ENCODE peak calls at places on chromosomes 1 and 21, in ten cellular contexts. T, R, L, B, S, M, I, O, A and E are unnamed samples.
A peak's percentile ranks its signal among the peaks of the same experiment; 100 is the strongest.

GRCh38 chr1:214233856-214234634 is 46.9 kb upstream of the SMYD2 start:
- DNase-seq in T (no peak), R (no peak), L (no peak), B (no peak), S (no peak), M (no peak), I (no peak), O (no peak), A (no peak), E (no peak)

GRCh38 chr1:211355873-211356272 is 29.2 kb downstream of the TRAF5 start:
- DNase-seq in T (no peak), R (peak; percentile 39), L (no peak), B (no peak), S (no peak), M (no peak), I (no peak), O (no peak), A (no peak), E (no peak)

GRCh38 chr1:26696645-26697440 is 1.0 kb downstream of the ARID1A start:
- DNase-seq in T (no peak), R (no peak), L (no peak), B (no peak), S (no peak), M (peak; percentile 60), I (peak; percentile 61), O (no peak), A (peak; percentile 77), E (no peak)

GRCh38 chr1:174744886-174745285 is 254.9 kb upstream of the CACYBP start:
- DNase-seq in T (peak; percentile 8), R (no peak), L (no peak), B (no peak), S (no peak), M (peak; percentile 51), I (no peak), O (peak; percentile 23), A (no peak), E (no peak)

GRCh38 chr1:210342986-210343780 is 14.5 kb downstream of the HHAT start:
- DNase-seq in T (no peak), R (no peak), L (no peak), B (no peak), S (no peak), M (peak; percentile 7), I (no peak), O (no peak), A (peak; percentile 68), E (no peak)

GRCh38 chr1:189787201-189787600 is 690.5 kb downstream of the BRINP3 start:
- DNase-seq in T (peak; percentile 46), R (peak; percentile 3), L (peak; percentile 55), B (no peak), S (peak; percentile 40), M (no peak), I (peak; percentile 46), O (peak; percentile 6), A (no peak), E (no peak)

GRCh38 chr1:39102537-39103320 is 76.6 kb downstream of the NDUFS5 start:
- DNase-seq in T (peak; percentile 69), R (peak; percentile 53), L (peak; percentile 87), B (peak; percentile 50), S (peak; percentile 63), M (peak; percentile 87), I (peak; percentile 80), O (peak; percentile 83), A (peak; percentile 83), E (peak; percentile 75)

GRCh38 chr1:11571906-11572616 is 82.2 kb downstream of the FBXO2 start:
- DNase-seq in T (no peak), R (peak; percentile 10), L (no peak), B (peak; percentile 8), S (peak; percentile 85), M (no peak), I (peak; percentile 71), O (no peak), A (peak; percentile 87), E (no peak)

GRCh38 chr21:41678944-41679343 is 87.9 kb downstream of the RIPK4 start:
- DNase-seq in T (peak; percentile 97), R (peak; percentile 98), L (peak; percentile 90), B (peak; percentile 96), S (peak; percentile 98), M (peak; percentile 99), I (peak; percentile 96), O (peak; percentile 94), A (peak; percentile 68), E (peak; percentile 99)

GRCh38 chr1:246092136-246092535 is 414.9 kb downstream of the SMYD3 start:
- DNase-seq in T (no peak), R (no peak), L (no peak), B (no peak), S (no peak), M (no peak), I (no peak), O (no peak), A (no peak), E (no peak)

GRCh38 chr1:228721407-228721806 is 13.9 kb upstream of the RHOU start:
- DNase-seq in T (no peak), R (no peak), L (no peak), B (no peak), S (no peak), M (no peak), I (no peak), O (no peak), A (no peak), E (peak; percentile 52)

GRCh38 chr1:25954371-25954938 is 43.4 kb downstream of the PAFAH2 start:
- DNase-seq in T (no peak), R (no peak), L (no peak), B (no peak), S (no peak), M (peak; percentile 8), I (no peak), O (peak; percentile 15), A (no peak), E (no peak)

DNA sequence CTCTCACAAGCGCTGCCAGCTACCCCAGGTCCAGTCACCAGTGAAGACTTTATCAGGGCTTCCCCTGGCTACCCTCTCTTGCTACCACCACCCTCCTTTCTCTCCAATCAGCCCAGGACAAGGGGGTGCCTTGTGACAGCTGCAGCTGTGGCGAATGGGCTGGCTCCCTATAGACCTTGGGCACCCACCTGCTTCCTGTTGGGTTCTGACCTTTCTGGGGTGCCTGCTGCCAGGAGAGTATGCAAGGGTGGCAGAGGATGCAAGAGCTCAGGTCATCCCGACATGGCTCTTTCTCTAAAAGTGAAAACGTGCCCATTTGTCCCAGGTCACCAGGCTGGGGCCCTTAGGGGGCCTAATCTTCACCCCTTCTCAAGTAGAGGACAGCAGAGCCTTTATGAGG is 6.6 kb downstream of the KLHDC8A start:
- DNase-seq in T (no peak), R (no peak), L (no peak), B (no peak), S (no peak), M (no peak), I (no peak), O (no peak), A (no peak), E (no peak)
- H3K27ac ChIP-seq in T (no peak overlapping the region), R (no peak overlapping the region), L (no peak overlapping the region), B (no peak overlapping the region), S (no peak overlapping the region), M (no peak overlapping the region), I (peak overlapping the region; percentile 75), O (no peak overlapping the region), A (no peak overlapping the region), E (no peak overlapping the region)

DNA sequence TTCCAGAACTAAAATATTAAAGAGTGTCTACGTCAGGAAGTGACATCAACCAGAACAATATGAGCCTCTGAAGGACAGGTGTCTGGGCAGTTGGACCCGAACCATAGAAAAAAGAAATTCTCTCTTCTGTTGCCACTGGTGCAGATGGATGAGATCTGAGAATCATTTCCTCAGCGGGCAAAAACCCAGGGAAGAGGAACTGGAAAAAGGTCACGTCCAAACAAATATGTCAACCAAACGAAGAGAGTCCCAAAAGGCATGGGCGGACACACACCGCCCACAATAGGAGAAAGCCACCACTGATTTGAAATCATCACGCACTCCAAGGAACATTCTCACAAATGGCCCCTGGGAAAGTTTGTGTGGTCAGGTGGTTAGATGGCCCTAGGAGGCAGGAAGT is 70.5 kb upstream of the TIAM1 start:
- DNase-seq in T (no peak), R (no peak), L (no peak), B (no peak), S (no peak), M (no peak), I (no peak), O (no peak), A (no peak), E (no peak)
- H3K9ac ChIP-seq in T (no peak overlapping the region), R (no peak overlapping the region), L (no peak overlapping the region), B (no peak overlapping the region), S (no peak overlapping the region), M (no peak overlapping the region), I (no peak overlapping the region), O (no peak overlapping the region), A (no peak overlapping the region), E (no peak overlapping the region)

GRCh38 chr21:16425297-16425696 is 695.5 kb downstream of the USP25 start:
- DNase-seq in T (no peak), R (no peak), L (no peak), B (no peak), S (no peak), M (no peak), I (no peak), O (no peak), A (no peak), E (no peak)
- H3K27ac ChIP-seq in T (no peak overlapping the region), R (no peak overlapping the region), L (no peak overlapping the region), B (no peak overlapping the region), S (no peak overlapping the region), M (no peak overlapping the region), I (no peak overlapping the region), O (no peak overlapping the region), A (no peak overlapping the region), E (no peak overlapping the region)

GRCh38 chr1:115781830-115782229 is 13.3 kb upstream of the CASQ2 start:
- DNase-seq in T (no peak), R (no peak), L (no peak), B (no peak), S (no peak), M (no peak), I (no peak), O (no peak), A (no peak), E (no peak)

GRCh38 chr1:115781343-115781742 is 12.8 kb upstream of the CASQ2 start:
- DNase-seq in T (peak; percentile 16), R (no peak), L (peak; percentile 73), B (no peak), S (no peak), M (peak; percentile 86), I (no peak), O (no peak), A (no peak), E (peak; percentile 26)

GRCh38 chr1:115783311-115783710 is 14.8 kb upstream of the CASQ2 start:
- DNase-seq in T (no peak), R (no peak), L (no peak), B (no peak), S (no peak), M (no peak), I (no peak), O (no peak), A (no peak), E (no peak)

DNA sequence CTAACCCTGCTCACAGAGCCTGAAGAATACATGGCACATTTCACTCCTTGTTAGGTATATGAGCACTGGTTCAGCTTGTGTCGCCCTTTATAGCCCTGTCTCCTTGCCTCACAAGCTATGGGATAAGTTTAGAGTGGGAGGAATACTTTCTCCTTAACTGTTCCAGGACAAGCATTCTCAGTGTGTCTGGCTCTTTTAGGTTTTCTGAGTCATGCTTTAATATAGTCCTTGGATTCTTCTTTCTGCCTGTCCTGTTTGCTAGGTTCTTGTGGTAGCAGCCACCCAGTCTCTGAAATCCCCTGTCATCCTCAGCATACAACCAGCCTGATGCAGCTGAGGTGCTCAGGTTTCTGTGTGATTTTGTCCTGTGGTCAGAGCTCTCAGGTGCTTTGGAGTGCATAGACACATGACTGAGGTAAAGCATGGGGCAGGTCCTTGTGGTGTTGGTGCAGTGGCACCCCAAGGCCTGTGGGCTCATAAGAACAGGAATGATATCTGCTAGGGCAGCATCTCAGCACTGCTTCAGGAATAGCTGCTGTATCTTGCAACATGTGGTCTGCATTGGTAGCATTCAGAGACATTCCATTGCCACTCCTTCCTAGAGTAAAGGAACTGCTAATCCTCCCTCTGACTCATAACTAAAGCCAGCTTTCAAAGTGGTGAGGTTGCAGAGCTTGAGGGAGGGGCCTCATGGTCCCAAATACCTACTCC is 14.2 kb upstream of the CASQ2 start:
- DNase-seq in T (peak; percentile 75), R (no peak), L (peak; percentile 55), B (peak; percentile 51), S (no peak), M (peak; percentile 93), I (peak; percentile 8), O (peak; percentile 45), A (no peak), E (peak; percentile 93)
- H3K9ac ChIP-seq in T (no peak overlapping the region), R (no peak overlapping the region), L (no peak overlapping the region), B (no peak overlapping the region), S (no peak overlapping the region), M (peak overlapping the region; percentile 63), I (no peak overlapping the region), O (no peak overlapping the region), A (no peak overlapping the region), E (peak overlapping the region; percentile 24)